ENCODE peak calls at places on chromosomes 11 and 22, in four cellular contexts. Q, W, M and V are unnamed samples.

GRCh38 chr22:46147061-46147460 is 3.3 kb upstream of the PPARA start:
- DNase-seq in Q (no peak), W (no peak), M (no peak), V (no peak)

GRCh38 chr11:111528557-111528956 is 12.0 kb upstream of the LAYN start:
- DNase-seq in Q (no peak), W (no peak), M (peak; percentile 24), V (no peak)

GRCh38 chr11:71252434-71252781 is at the start of gene SHANK2:
- DNase-seq in Q (no peak), W (no peak), M (no peak), V (no peak)

GRCh38 chr22:49023879-49024774 is 803.5 kb downstream of the BRD1 start:
- DNase-seq in Q (no peak), W (peak; percentile 11), M (no peak), V (no peak)

GRCh38 chr22:28893810-28894209 is 10.4 kb downstream of the ZNRF3 start:
- DNase-seq in Q (no peak), W (no peak), M (no peak), V (no peak)

GRCh38 chr11:58574851-58575250 is 805 bp downstream of the LPXN start:
- DNase-seq in Q (no peak), W (no peak), M (peak; percentile 61), V (peak; percentile 9)

GRCh38 chr11:81570669-81571068 is 1163.0 kb downstream of the FAM181B start:
- DNase-seq in Q (no peak), W (no peak), M (no peak), V (no peak)

GRCh38 chr11:76714493-76714892 is 43.9 kb upstream of the LRRC32 start:
- DNase-seq in Q (no peak), W (peak; percentile 16), M (no peak), V (no peak)

GRCh38 chr11:112810951-112811350 is 150.3 kb upstream of the NCAM1 start:
- DNase-seq in Q (no peak), W (no peak), M (no peak), V (no peak)

GRCh38 chr11:34585870-34586654 is 34.8 kb upstream of the EHF start:
- DNase-seq in Q (no peak), W (no peak), M (peak; percentile 71), V (peak; percentile 55)

GRCh38 chr22:29267858-29268510 is at the start of the genes EWSR1 and RHBDD3:
- DNase-seq in Q (peak; percentile 91), W (peak; percentile 97), M (peak; percentile 97), V (peak; percentile 93)

GRCh38 chr22:36111316-36111715 is 49.2 kb downstream of the APOL3 start:
- DNase-seq in Q (no peak), W (no peak), M (no peak), V (no peak)

GRCh38 chr11:94557992-94558391 is 9.2 kb upstream of the PIWIL4 start:
- DNase-seq in Q (no peak), W (no peak), M (peak; percentile 49), V (no peak)

GRCh38 chr22:42881982-42882656 is 25.0 kb upstream of the ARFGAP3 start:
- DNase-seq in Q (no peak), W (no peak), M (no peak), V (no peak)

GRCh38 chr11:66278396-66279091 is 569 bp downstream of the CNIH2 start:
- DNase-seq in Q (no peak), W (peak; percentile 49), M (no peak), V (no peak)

GRCh38 chr11:8705171-8705570 is 22.6 kb downstream of the RPL27A start:
- DNase-seq in Q (no peak), W (no peak), M (no peak), V (no peak)

GRCh38 chr11:63904743-63905142 is 12.2 kb downstream of the RCOR2 start:
- DNase-seq in Q (no peak), W (no peak), M (no peak), V (no peak)

GRCh38 chr11:12517741-12518140 is 140.4 kb downstream of the PARVA start:
- DNase-seq in Q (no peak), W (no peak), M (no peak), V (no peak)

GRCh38 chr11:123052884-123053721 is 8.8 kb downstream of the HSPA8 start:
- DNase-seq in Q (no peak), W (no peak), M (no peak), V (no peak)

GRCh38 chr11:2797181-2797711 is 88.3 kb downstream of the CDKN1C start:
- DNase-seq in Q (no peak), W (peak; percentile 27), M (no peak), V (no peak)

GRCh38 chr11:58829736-58830135 is 14.8 kb downstream of the GLYATL2 start:
- DNase-seq in Q (no peak), W (no peak), M (peak; percentile 78), V (no peak)

DNA sequence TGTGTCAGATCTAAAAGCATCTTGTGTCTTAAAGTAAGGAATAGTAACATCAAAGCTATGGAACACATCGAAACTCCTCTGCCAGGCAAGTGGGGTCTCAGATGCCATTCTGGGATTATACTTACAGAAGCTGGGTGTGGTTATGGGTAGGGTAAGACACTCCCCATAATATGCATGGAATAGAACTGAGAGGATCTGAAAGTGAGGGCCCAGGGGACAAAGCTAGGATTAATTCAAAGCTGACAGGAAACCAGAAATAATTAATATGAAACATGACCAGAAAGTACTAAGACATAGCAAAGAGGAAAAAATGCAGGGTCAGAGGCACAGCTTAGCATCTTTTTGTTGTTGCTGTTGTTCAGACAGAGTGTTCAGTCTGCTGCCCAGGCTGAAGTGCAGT is 40.2 kb upstream of the EED start:
- DNase-seq in Q (no peak), W (no peak), M (no peak), V (no peak)
- H3K36me3 ChIP-seq in Q (no peaks in the 10 kb centered on the region), W (no peaks in the 10 kb centered on the region), M (no peaks in the 10 kb centered on the region), V (no peaks in the 10 kb centered on the region)

GRCh38 chr11:1570531-1570895 is 1.6 kb downstream of the DUSP8 start:
- DNase-seq in Q (no peak), W (no peak), M (no peak), V (no peak)
- H3K27ac ChIP-seq in Q (no peak overlapping the region), W (no peak overlapping the region), M (no peak overlapping the region), V (no peak overlapping the region)

DNA sequence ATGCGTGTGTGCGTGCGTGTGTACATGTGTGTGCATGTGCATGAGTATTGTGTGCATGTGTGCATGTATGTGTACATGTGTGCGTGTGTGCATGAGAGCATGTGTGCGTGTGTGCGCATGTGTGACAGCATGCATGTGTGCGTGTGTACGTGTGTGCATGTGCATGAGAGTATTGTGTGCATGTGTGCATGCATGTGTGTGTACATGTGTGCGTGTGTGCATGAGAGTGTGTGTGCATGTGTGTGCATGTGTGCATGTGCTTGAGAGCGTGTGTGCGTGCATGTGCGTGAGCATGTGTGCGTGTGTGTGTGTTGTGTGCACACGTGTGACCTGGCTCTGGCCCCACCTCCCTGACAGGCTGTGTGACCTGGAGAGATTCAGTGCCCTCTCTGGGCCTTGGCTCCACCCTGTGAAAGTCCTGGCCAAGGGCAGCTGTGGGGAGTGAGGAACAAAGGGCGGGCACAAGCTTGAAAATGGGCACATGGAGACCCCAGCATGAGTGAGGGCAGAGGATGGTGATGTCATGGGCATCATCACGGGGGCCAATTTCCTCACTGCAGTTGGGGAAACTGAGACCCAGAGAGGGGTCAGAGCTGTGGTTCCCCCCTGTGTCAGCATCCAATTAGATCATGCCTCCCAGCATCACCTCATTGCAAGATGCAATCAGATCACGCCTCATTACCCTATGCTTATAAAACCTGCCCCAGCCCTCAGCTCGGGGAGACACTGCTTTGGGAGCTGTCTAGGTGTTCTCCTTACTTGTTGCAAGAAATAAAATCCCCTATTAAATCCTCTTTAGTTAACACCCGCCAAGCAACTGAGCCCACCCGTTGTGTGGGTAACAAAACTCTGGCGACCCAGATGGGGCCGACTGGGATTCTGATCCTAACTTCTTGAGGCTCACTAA is 643 bp downstream of the ACY3 start:
- DNase-seq in Q (no peak), W (no peak), M (no peak), V (no peak)
- H3K4me3 ChIP-seq in Q (peak overlapping the region; percentile 26), W (peak overlapping the region; percentile 15), M (no peak overlapping the region), V (no peak overlapping the region)

DNA sequence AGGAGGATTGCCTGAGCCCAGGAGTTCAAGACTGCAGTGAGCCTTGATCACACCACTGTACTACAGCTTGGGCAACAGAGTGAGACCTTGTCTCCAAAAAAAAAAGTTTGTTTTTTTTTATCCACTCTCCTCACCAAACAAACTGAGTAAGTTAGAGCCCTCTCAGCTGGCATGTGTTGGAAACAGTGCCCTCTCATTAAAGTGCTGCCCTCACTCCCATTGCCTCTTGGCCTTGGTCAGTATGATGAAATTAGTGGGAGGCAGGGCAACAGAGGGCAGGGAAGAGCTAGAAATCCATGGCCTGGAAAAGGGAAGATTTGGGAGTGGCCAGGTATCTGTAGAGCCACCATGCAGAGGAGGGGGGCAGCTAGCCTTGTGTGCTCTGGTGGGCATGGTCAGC is 28.4 kb downstream of the PIK3IP1 start:
- DNase-seq in Q (no peak), W (no peak), M (no peak), V (no peak)
- H3K36me3 ChIP-seq in Q (peaks cover 20% of the 10 kb centered on the region), W (no peaks in the 10 kb centered on the region), M (peaks cover 38% of the 10 kb centered on the region), V (peaks cover 50% of the 10 kb centered on the region)

DNA sequence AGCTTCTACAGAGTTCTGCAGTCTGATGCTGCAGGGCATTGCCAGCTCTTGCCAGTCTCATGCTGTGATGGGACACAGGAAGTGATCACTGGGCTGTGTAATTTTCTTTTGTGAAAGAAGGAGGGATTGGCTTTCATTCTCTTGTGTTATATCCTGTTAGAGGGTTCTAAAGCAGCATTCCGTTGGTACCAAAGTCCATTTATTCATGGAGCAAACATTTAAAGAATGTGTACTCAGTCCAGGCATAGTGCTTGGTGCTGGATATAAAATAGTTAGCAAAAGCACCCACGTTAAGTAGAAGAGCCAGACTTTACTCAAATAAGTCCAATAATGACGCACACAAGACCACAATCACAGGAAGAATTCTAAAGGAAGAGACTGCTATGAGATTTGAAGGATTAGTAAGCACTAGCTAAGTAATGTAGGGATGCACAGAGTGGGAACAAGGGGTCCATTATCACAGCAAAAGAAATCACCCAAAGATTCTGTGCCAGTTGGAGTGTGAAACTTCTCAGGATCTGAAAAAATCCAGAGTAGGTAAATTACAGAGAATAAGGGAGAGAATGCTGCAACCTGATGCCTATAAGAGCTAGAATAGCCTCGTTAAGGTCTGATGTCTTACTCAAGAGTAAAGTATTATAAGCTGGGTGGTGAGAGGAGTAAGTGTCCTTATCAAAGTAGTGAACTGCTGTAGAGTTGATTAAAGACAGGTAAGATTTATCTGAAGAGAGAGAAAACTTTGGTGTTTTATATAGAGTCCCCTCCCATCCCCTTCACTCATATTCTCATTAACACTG is 728.3 kb downstream of the METTL15 start:
- DNase-seq in Q (no peak), W (no peak), M (peak; percentile 99), V (peak; percentile 81)
- H3K27ac ChIP-seq in Q (no peak overlapping the region), W (no peak overlapping the region), M (peak overlapping the region; percentile 98), V (peak overlapping the region; percentile 96)